ENCODE peak calls at places on chromosome 14, in six cellular contexts. R is gastrocnemius medialis, A is lower lobe of right lung, C is fibroblast of lung, K is heart right ventricle, D is mammary epithelial cell. V is an unnamed sample.

GRCh38 chr14:101836131-101836530 is 74.6 kb downstream of the PPP2R5C start:
- DNase-seq in R (no peak), A (no peak), C (peak; percentile 54), K (no peak), D (no peak), V (no peak)

GRCh38 chr14:51020024-51020710 is 74.7 kb downstream of the TRIM9 start:
- DNase-seq in R (no peak), A (no peak), C (no peak), K (no peak), D (no peak), V (no peak)

GRCh38 chr14:30243805-30244204 is 315.2 kb upstream of the G2E3 start:
- DNase-seq in R (no peak), A (no peak), C (peak; percentile 86), K (no peak), D (peak; percentile 87), V (no peak)

GRCh38 chr14:43410631-43411030 is 1096.5 kb downstream of the FSCB start:
- DNase-seq in R (no peak), A (no peak), C (no peak), K (no peak), D (no peak), V (no peak)

GRCh38 chr14:70700955-70701354 is 59.2 kb downstream of the TTC9 start:
- DNase-seq in R (no peak), A (no peak), C (no peak), K (peak; percentile 15), D (no peak), V (no peak)

GRCh38 chr14:34081576-34082136 is 130.8 kb upstream of the EGLN3 start:
- DNase-seq in R (peak; percentile 26), A (no peak), C (peak; percentile 55), K (no peak), D (peak; percentile 75), V (no peak)

GRCh38 chr14:35854696-35855270 is 28.6 kb downstream of the BRMS1L start:
- DNase-seq in R (no peak), A (no peak), C (no peak), K (no peak), D (no peak), V (no peak)

GRCh38 chr14:42174357-42174756 is 567.7 kb downstream of the LRFN5 start:
- DNase-seq in R (no peak), A (no peak), C (no peak), K (no peak), D (no peak), V (no peak)

GRCh38 chr14:21069388-21070082 is 569 bp upstream of the ARHGEF40 start:
- DNase-seq in R (no peak), A (no peak), C (peak; percentile 23), K (peak; percentile 63), D (no peak), V (no peak)

GRCh38 chr14:104742586-104743455 is 10.1 kb upstream of the SIVA1 start:
- DNase-seq in R (peak; percentile 36), A (no peak), C (no peak), K (no peak), D (no peak), V (no peak)

GRCh38 chr14:73472182-73473114 is 14.1 kb upstream of the NUMB start:
- DNase-seq in R (no peak), A (no peak), C (peak; percentile 86), K (no peak), D (peak; percentile 54), V (no peak)

GRCh38 chr14:56657604-56658003 is 78.0 kb downstream of the TMEM260 start:
- DNase-seq in R (no peak), A (no peak), C (no peak), K (no peak), D (no peak), V (no peak)

GRCh38 chr14:34461334-34462131 is 507 bp downstream of the SPTSSA start:
- DNase-seq in R (peak; percentile 66), A (peak; percentile 61), C (peak; percentile 74), K (peak; percentile 48), D (peak; percentile 42), V (peak; percentile 43)

GRCh38 chr14:64110832-64111231 is 183.3 kb downstream of the ESR2 start:
- DNase-seq in R (no peak), A (no peak), C (no peak), K (no peak), D (peak; percentile 58), V (no peak)

GRCh38 chr14:95424533-95424932 is 91.9 kb downstream of the SYNE3 start:
- DNase-seq in R (no peak), A (no peak), C (peak; percentile 89), K (no peak), D (no peak), V (no peak)

GRCh38 chr14:81561084-81561775 is 27.6 kb upstream of the SEL1L start:
- DNase-seq in R (no peak), A (no peak), C (no peak), K (no peak), D (peak; percentile 43), V (no peak)

GRCh38 chr14:59067135-59067894 is 121.2 kb upstream of the DAAM1 start:
- DNase-seq in R (no peak), A (no peak), C (peak; percentile 3), K (no peak), D (peak; percentile 19), V (no peak)

GRCh38 chr14:24911324-24912095 is 138.4 kb downstream of the STXBP6 start:
- DNase-seq in R (no peak), A (no peak), C (peak; percentile 91), K (peak; percentile 13), D (peak; percentile 55), V (no peak)

GRCh38 chr14:62209287-62209899 is 447.2 kb downstream of the SNAPC1 start:
- DNase-seq in R (no peak), A (no peak), C (peak; percentile 92), K (no peak), D (peak; percentile 76), V (no peak)

GRCh38 chr14:41418851-41419250 is 187.8 kb upstream of the LRFN5 start:
- DNase-seq in R (no peak), A (no peak), C (no peak), K (no peak), D (no peak), V (no peak)

GRCh38 chr14:80477388-80478160 is 266.3 kb upstream of the DIO2 start:
- DNase-seq in R (no peak), A (no peak), C (peak; percentile 37), K (no peak), D (peak; percentile 4), V (no peak)

GRCh38 chr14:86015511-86015910 is 485.6 kb downstream of the FLRT2 start:
- DNase-seq in R (no peak), A (no peak), C (peak; percentile 15), K (no peak), D (no peak), V (no peak)

GRCh38 chr14:100504372-100505078 is 82.7 kb downstream of the BEGAIN start:
- DNase-seq in R (no peak), A (no peak), C (no peak), K (no peak), D (peak; percentile 12), V (no peak)

GRCh38 chr14:96617635-96618034 is 115.5 kb downstream of the PAPOLA start:
- DNase-seq in R (no peak), A (no peak), C (no peak), K (no peak), D (no peak), V (no peak)

GRCh38 chr14:104075530-104076151 is 9.9 kb upstream of the ASPG start:
- DNase-seq in R (no peak), A (no peak), C (peak; percentile 22), K (no peak), D (no peak), V (no peak)

DNA sequence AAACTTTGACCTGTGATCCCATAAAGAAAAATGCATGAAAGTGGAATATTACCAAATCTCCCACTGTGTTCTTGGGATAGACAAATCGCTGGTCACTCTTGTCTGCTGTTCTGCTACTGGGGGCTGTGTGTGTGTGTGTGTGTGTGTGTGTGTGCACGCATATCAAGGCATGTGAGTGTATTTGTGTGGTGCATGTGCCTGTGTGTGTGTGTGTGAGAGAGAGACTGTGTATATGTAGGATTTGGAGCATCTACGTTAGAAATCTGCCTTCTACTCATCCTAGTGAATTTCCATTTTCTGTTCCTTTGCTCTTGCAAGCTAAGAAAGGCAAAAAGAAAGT is 78.9 kb upstream of the ARHGAP5 start:
- DNase-seq in R (no peak), A (no peak), C (peak; percentile 22), K (no peak), D (no peak), V (no peak)
- H3K27me3 ChIP-seq in R (no peaks in the 10 kb centered on the region), A (no peaks in the 10 kb centered on the region), C (no peaks in the 10 kb centered on the region), K (no peaks in the 10 kb centered on the region), D (no peaks in the 10 kb centered on the region), V (no peaks in the 10 kb centered on the region)

GRCh38 chr14:23399136-23399535 is 8.9 kb downstream of the MYH6 start:
- DNase-seq in R (no peak), A (no peak), C (no peak), K (no peak), D (no peak), V (no peak)

GRCh38 chr14:23399591-23399990 is 8.5 kb downstream of the MYH6 start:
- DNase-seq in R (peak; percentile 39), A (no peak), C (no peak), K (no peak), D (no peak), V (no peak)

GRCh38 chr14:23396781-23397407 is 11.2 kb downstream of the MYH6 start:
- DNase-seq in R (no peak), A (no peak), C (no peak), K (no peak), D (no peak), V (no peak)

GRCh38 chr14:23398348-23398747 is 9.7 kb downstream of the MYH6 start:
- DNase-seq in R (peak; percentile 67), A (no peak), C (no peak), K (no peak), D (no peak), V (no peak)

DNA sequence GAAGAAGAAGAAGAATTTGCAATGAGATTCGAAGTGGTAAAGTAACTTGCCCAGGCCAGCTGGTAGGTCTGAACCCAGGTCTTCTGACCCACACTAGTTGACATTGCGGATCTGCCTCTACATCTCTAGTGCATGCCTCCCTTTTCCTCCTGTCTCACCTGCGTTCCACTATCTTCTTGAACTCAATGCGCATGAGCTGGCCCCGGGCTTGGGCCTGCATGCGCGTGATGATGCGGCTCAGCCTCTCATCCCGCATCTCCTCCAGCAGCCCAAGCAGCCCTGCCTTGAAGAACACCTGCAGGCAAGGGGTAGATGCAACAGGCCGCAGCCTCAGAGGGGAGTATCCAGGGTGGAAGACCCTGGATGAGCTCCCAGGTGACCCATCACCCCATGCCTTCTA is 11.9 kb downstream of the MYH6 start:
- DNase-seq in R (no peak), A (no peak), C (no peak), K (no peak), D (no peak), V (no peak)
- H3K27me3 ChIP-seq in R (no peaks in the 10 kb centered on the region), A (no peaks in the 10 kb centered on the region), C (peaks cover under 1% of the 10 kb centered on the region), K (no peaks in the 10 kb centered on the region), D (no peaks in the 10 kb centered on the region), V (no peaks in the 10 kb centered on the region)

GRCh38 chr14:32510815-32511214 is 181.7 kb downstream of the AKAP6 start:
- DNase-seq in R (no peak), A (no peak), C (no peak), K (no peak), D (no peak), V (no peak)
- H3K27me3 ChIP-seq in R (no peaks in the 10 kb centered on the region), A (no peaks in the 10 kb centered on the region), C (no peaks in the 10 kb centered on the region), K (no peaks in the 10 kb centered on the region), D (no peaks in the 10 kb centered on the region), V (no peaks in the 10 kb centered on the region)

DNA sequence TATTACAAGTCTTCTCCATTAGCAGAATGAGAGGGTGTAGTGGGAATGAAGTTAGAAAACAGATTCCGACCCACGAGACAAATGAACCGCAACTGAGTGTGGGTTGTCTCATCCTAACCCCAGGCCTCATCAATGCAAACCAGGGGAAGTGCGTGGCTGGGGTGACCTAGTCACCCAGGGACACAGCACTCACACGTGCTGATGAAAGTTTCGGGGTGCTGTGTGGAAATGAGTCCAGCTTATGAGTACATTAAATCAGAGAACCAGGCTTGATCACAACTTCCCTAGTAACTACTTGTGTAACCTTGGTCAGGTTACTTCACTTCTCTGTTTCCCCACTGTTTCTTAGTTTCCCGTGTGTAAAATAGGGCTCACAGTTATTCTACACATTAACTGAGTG is 95.5 kb upstream of the CDKN3 start:
- DNase-seq in R (no peak), A (peak; percentile 66), C (no peak), K (no peak), D (no peak), V (no peak)
- H3K27me3 ChIP-seq in R (no peaks in the 10 kb centered on the region), A (no peaks in the 10 kb centered on the region), C (peaks cover under 1% of the 10 kb centered on the region), K (peaks cover 8% of the 10 kb centered on the region), D (no peaks in the 10 kb centered on the region), V (no peaks in the 10 kb centered on the region)

V was measured in breast epithelium.